ENCODE peak calls at places on chromosomes 7 and 10, in four cellular contexts. U is lung, D is neural progenitor cell, Q is fibroblast of lung. T is an unnamed sample. For H3K36me3, the result is how much of the 10 kb centered on the place peaks cover.

GRCh38 chr7:35025391-35025870 is 11.9 kb downstream of the DPY19L1 start:
- DNase-seq in U (no peak), D (no peak), Q (no peak), T (peak)

GRCh38 chr7:105799677-105800076 is 76.7 kb downstream of the ATXN7L1 start:
- DNase-seq in U (no peak), D (no peak), Q (no peak), T (no peak)

GRCh38 chr10:80751940-80752339 is 214.2 kb downstream of the SH2D4B start:
- DNase-seq in U (no peak), D (no peak), Q (no peak), T (no peak)

GRCh38 chr7:128713794-128714193 is 25.4 kb upstream of the CALU start:
- DNase-seq in U (no peak), D (no peak), Q (peak), T (peak)

GRCh38 chr7:158811461-158811860 is 17.8 kb downstream of the ESYT2 start:
- DNase-seq in U (peak), D (no peak), Q (peak), T (peak)

GRCh38 chr10:52409928-52410327 is 95.8 kb downstream of the DKK1 start:
- DNase-seq in U (no peak), D (no peak), Q (no peak), T (peak)

GRCh38 chr7:149773446-149774236 is at the start of gene ZNF467:
- DNase-seq in U (peak), D (peak), Q (peak), T (no peak)

GRCh38 chr10:132834311-132834761 is 48.4 kb upstream of the NKX6-2 start:
- DNase-seq in U (no peak), D (no peak), Q (no peak), T (no peak)

GRCh38 chr7:46035166-46035565 is 114.1 kb upstream of the IGFBP3 start:
- DNase-seq in U (no peak), D (no peak), Q (no peak), T (peak)

GRCh38 chr7:118352854-118353453 is 128.4 kb downstream of the ANKRD7 start:
- DNase-seq in U (no peak), D (peak), Q (peak), T (peak)

GRCh38 chr7:125504848-125505247 is 575.2 kb upstream of the POT1 start:
- DNase-seq in U (no peak), D (no peak), Q (no peak), T (no peak)

GRCh38 chr10:76336213-76336963 is 905.0 kb downstream of the LRMDA start:
- DNase-seq in U (no peak), D (no peak), Q (no peak), T (no peak)

GRCh38 chr7:23117841-23118240 is 12.3 kb downstream of the KLHL7 start:
- DNase-seq in U (no peak), D (peak), Q (peak), T (no peak)

GRCh38 chr7:27112960-27113949 is 10.8 kb upstream of the HOXA2 start:
- DNase-seq in U (no peak), D (peak), Q (peak), T (no peak)
- H3K36me3 ChIP-seq in U (under half), D (under half), Q (under half), T (under half)

GRCh38 chr10:4663162-4663992 is 162.6 kb upstream of the AKR1E2 start:
- DNase-seq in U (peak), D (peak), Q (peak), T (peak)

GRCh38 chr10:4656576-4657194 is 169.3 kb upstream of the AKR1E2 start:
- DNase-seq in U (peak), D (peak), Q (peak), T (no peak)

GRCh38 chr10:4661572-4662255 is 164.3 kb upstream of the AKR1E2 start:
- DNase-seq in U (peak), D (no peak), Q (no peak), T (no peak)

GRCh38 chr10:4658777-4659176 is 167.2 kb upstream of the AKR1E2 start:
- DNase-seq in U (no peak), D (no peak), Q (no peak), T (no peak)

DNA sequence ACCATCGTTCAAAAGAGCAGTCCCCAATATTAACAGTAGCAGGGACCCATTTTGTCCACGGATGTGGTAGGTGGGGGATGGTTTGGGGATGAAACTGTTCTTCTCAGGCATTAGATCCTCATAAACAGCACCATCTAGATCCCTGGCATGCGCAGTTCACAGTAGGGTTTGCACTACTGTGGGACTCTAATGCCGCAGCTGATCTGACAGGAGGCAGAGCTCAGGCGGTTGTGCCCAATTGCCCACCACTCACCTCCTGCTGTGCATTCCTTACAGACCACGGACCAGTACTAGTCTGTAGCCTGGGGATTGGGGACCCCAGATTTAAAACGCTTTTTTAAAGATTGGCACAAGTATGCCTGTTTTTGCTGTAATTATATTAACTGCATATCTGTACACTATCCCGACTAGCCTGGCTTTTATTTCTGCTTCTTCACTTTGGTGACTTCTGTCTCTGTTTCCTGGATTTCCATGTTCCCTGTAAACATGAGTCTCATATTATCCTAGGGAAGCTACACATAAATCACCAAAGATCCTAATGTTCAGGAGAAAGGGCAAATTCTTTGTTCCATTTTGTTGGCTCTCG is 163.3 kb upstream of the AKR1E2 start:
- DNase-seq in U (no peak), D (no peak), Q (peak), T (no peak)
- TF ChIP-seq CTCF in U (no peak), D (no peak), Q (no peak), T (no peak)

DNA sequence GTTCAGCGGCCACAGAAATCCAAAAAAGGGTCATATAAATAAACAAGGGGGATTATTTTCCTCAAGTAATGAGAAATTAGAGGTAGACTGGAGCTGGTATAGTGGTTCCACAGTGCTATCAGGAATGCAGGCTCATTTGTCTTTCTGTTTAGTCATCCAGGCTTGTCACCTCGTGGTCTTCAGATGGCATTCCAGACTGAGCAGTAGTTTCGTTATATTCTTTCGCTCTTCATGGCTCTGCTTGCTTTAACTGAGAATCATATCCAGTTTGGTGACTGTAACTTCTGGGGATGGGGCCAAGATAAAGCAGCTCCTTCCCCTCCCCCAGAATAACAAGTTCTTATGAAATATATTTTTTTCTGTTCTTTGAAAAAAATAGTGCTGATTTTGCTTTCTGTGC is 9.5 kb downstream of the ANKIB1 start:
- DNase-seq in U (no peak), D (no peak), Q (peak), T (peak)
- H3K4me3 ChIP-seq in U (no peak), D (no peak), Q (no peak), T (no peak)

DNA sequence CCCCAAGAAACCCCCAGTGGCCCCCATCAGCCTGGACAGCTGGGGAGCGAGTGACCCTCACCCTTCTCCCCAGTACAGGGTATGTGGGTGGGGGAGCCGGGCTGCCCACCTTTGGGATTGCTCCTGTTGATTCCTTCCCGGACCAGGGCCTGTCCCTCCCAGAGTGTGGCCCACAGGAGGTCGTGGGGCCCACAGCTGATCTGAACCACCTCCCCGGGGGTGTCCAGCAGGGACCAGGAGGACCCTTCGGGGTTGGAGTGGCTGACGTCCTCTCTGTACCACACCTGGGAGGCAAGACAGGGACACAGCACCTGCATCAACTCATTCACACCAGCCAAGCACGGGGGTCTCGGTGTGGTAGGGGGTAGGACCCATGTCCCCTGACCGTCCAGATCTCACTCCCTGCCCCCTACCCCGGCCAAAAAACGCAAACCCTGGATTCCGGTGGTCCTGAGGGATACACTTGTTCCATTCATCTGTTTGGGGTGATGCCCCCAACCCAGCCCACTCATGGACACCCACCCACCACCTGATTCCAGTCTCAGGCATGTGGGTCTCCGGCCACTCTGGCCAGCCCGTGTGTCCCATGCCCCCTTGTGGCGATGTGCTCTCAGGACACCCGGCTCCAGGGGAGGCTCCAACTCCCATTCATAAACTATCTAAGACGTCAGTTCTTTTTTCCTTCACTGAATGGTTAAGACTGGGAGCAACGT is 10.9 kb downstream of the TECPR1 start:
- DNase-seq in U (no peak), D (peak), Q (peak), T (peak)
- H3K36me3 ChIP-seq in U (under half), D (under half), Q (under half), T (under half)

GRCh38 chr7:156478486-156478885 is 162.1 kb upstream of the RNF32 start:
- DNase-seq in U (no peak), D (no peak), Q (no peak), T (no peak)

GRCh38 chr7:156479596-156479995 is 161.0 kb upstream of the RNF32 start:
- DNase-seq in U (no peak), D (no peak), Q (no peak), T (no peak)

GRCh38 chr7:156475666-156476065 is 164.9 kb upstream of the RNF32 start:
- DNase-seq in U (peak), D (peak), Q (peak), T (peak)

GRCh38 chr7:156475179-156475578 is 165.4 kb upstream of the RNF32 start:
- DNase-seq in U (no peak), D (no peak), Q (peak), T (no peak)

DNA sequence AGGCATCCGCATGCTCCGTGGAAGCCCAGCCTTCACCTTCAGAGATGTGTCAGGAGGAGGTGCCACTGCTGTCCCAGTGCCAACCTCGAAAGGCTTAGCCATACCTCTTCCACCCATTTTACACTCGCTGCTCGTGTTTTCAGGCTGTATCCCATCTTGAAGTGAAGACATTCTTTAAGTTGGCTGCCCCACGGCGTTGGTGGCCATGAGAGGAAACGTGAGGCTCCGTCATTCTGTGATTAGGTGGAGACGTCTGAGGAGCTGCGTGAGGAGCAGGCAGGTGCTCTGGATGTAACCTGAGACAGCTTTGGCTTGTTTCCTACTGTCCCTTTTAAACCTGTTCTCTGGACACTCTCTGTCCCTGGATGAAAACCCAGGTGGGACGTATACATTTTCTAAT is 159.9 kb upstream of the RNF32 start:
- DNase-seq in U (no peak), D (no peak), Q (no peak), T (no peak)
- TF ChIP-seq CTCF in U (no peak), D (no peak), Q (no peak), T (no peak)